ENCODE peak calls at places on chromosomes 1 and 21, in four cellular contexts. Q is H54, C is PC-3, E is BJ. O is an unnamed sample.

GRCh38 chr1:37147397-37147831 is 113.1 kb upstream of the GRIK3 start:
- DNase-seq in Q (no peak), E (no peak), C (no peak), O (no peak)

GRCh38 chr1:245337829-245338484 is 183.2 kb downstream of the KIF26B start:
- DNase-seq in E (no peak), C (no peak), Q (no peak), O (no peak)

GRCh38 chr1:37726746-37727145 is 34.4 kb downstream of the CDCA8 start:
- DNase-seq in Q (no peak), E (no peak), C (no peak), O (no peak)

GRCh38 chr1:221274373-221274772 is 395.1 kb downstream of the HLX start:
- DNase-seq in E (no peak), C (no peak), Q (no peak), O (no peak)

GRCh38 chr1:198497326-198498220 is 42.9 kb downstream of the ATP6V1G3 start:
- DNase-seq in E (no peak), C (peak), Q (no peak), O (no peak)

GRCh38 chr1:24416666-24417391 is 1.2 kb downstream of the NIPAL3 start:
- DNase-seq in E (peak), Q (peak), C (peak), O (peak)

GRCh38 chr21:44927587-44928461 is 7.1 kb upstream of the ITGB2 start:
- DNase-seq in C (peak), E (no peak), Q (peak), O (no peak)

GRCh38 chr1:62076286-62076685 is 118.4 kb upstream of the L1TD1 start:
- DNase-seq in C (peak), Q (peak), E (no peak), O (no peak)

GRCh38 chr1:85137660-85138059 is 63.2 kb downstream of the SYDE2 start:
- DNase-seq in E (no peak), C (no peak), Q (no peak), O (no peak)

GRCh38 chr1:31007462-31007991 is 58.0 kb downstream of the PUM1 start:
- DNase-seq in C (peak), E (peak), Q (no peak), O (peak)

GRCh38 chr1:44101356-44101755 is 17.3 kb upstream of the KLF17 start:
- DNase-seq in C (no peak), Q (no peak), E (no peak), O (no peak)

GRCh38 chr21:41848971-41849580 is 30.1 kb downstream of the PRDM15 start:
- DNase-seq in Q (no peak), E (no peak), C (no peak), O (no peak)

GRCh38 chr1:206002833-206003532 is at the start of gene RAB7B:
- DNase-seq in C (peak), E (peak), Q (no peak), O (peak)

GRCh38 chr1:176559474-176560390 is 96.8 kb downstream of the PAPPA2 start:
- DNase-seq in C (peak), E (no peak), Q (peak), O (peak)

GRCh38 chr1:204453141-204453772 is 41.3 kb downstream of the PIK3C2B start:
- DNase-seq in E (no peak), C (no peak), Q (no peak), O (no peak)

GRCh38 chr1:118821801-118822200 is 166.3 kb downstream of the TBX15 start:
- DNase-seq in Q (no peak), E (no peak), C (peak), O (no peak)

GRCh38 chr1:107993920-107994319 is 28.9 kb upstream of the VAV3 start:
- DNase-seq in E (no peak), C (no peak), Q (no peak), O (no peak)

GRCh38 chr1:150268342-150268705 is 492 bp downstream of the APH1A start:
- DNase-seq in E (no peak), Q (peak), C (peak), O (no peak)

GRCh38 chr1:13700521-13701273 is 709 bp downstream of the PRDM2 start:
- DNase-seq in C (peak), E (no peak), Q (no peak), O (no peak)

GRCh38 chr1:110339427-110340206 is 440 bp downstream of the RBM15 start:
- DNase-seq in C (peak), Q (peak), E (no peak), O (no peak)

GRCh38 chr1:151537112-151537511 is 3.0 kb upstream of the TUFT1 start:
- DNase-seq in Q (peak), C (peak), E (no peak), O (no peak)